ENCODE peak calls at places on chromosomes 6 and 20, in ten cellular contexts. B is IMR-90, T is ovary, G is tibial nerve, H is A549, C is right lobe of liver, K is body of pancreas, E is Peyer's patch, W is spleen, N is heart left ventricle. U is an unnamed sample. For H3K4me1, the result is how much of the 10 kb centered on the place peaks cover.

GRCh38 chr6:150008588-150008987 is 16.7 kb downstream of the RAET1L start:
- DNase-seq in B (no peak), T (no peak), G (no peak), H (no peak), C (no peak), K (no peak), E (no peak), W (peak), N (no peak), U (peak)

GRCh38 chr20:872855-873520 is 39.5 kb downstream of the FAM110A start:
- DNase-seq in B (no peak), T (no peak), G (no peak), H (no peak), C (no peak), K (no peak), E (no peak), W (peak), N (no peak), U (no peak)

GRCh38 chr6:156977527-156978291 is 200.5 kb downstream of the ARID1B start:
- DNase-seq in B (peak), T (no peak), G (peak), H (no peak), C (no peak), K (peak), E (no peak), W (no peak), N (no peak), U (no peak)

GRCh38 chr6:82006027-82006738 is 241.4 kb downstream of the IBTK start:
- DNase-seq in B (peak), T (peak), G (no peak), H (peak), C (no peak), K (peak), E (no peak), W (no peak), N (no peak), U (no peak)

GRCh38 chr20:1805816-1806215 is 89.4 kb upstream of the SIRPA start:
- DNase-seq in B (no peak), T (no peak), G (no peak), H (no peak), C (no peak), K (no peak), E (no peak), W (no peak), N (no peak), U (no peak)

GRCh38 chr6:158517581-158517980 is 42.3 kb upstream of the TMEM181 start:
- DNase-seq in B (no peak), T (no peak), G (no peak), H (no peak), C (no peak), K (no peak), E (no peak), W (no peak), N (no peak), U (no peak)

GRCh38 chr20:1227121-1227582 is 1.3 kb downstream of the RAD21L1 start:
- DNase-seq in B (no peak), T (no peak), G (no peak), H (no peak), C (no peak), K (no peak), E (no peak), W (no peak), N (no peak), U (no peak)

GRCh38 chr6:31128093-31128676 is 7.9 kb upstream of the CDSN start:
- DNase-seq in B (peak), T (peak), G (peak), H (peak), C (peak), K (peak), E (peak), W (peak), N (peak), U (no peak)

GRCh38 chr6:157520986-157521664 is 140.1 kb downstream of the ZDHHC14 start:
- DNase-seq in B (no peak), T (no peak), G (no peak), H (no peak), C (no peak), K (no peak), E (no peak), W (no peak), N (no peak), U (no peak)

GRCh38 chr20:21387528-21387927 is 9.8 kb downstream of the NKX2-4 start:
- DNase-seq in B (no peak), T (no peak), G (no peak), H (no peak), C (no peak), K (no peak), E (no peak), W (no peak), N (no peak), U (no peak)

GRCh38 chr6:46490425-46491200 is 636 bp downstream of the RCAN2 start:
- DNase-seq in B (no peak), T (peak), G (no peak), H (no peak), C (peak), K (peak), E (peak), W (peak), N (peak), U (peak)

GRCh38 chr20:33450867-33451266 is 7.3 kb upstream of the SNTA1 start:
- DNase-seq in B (peak), T (no peak), G (no peak), H (peak), C (peak), K (no peak), E (no peak), W (no peak), N (no peak), U (no peak)

GRCh38 chr6:43763812-43764522 is 6.0 kb upstream of the VEGFA start:
- DNase-seq in B (no peak), T (no peak), G (no peak), H (no peak), C (no peak), K (peak), E (no peak), W (no peak), N (no peak), U (no peak)

GRCh38 chr6:136792945-136793289 is 640 bp upstream of the MAP3K5 start:
- DNase-seq in B (peak), T (peak), G (peak), H (peak), C (peak), K (peak), E (peak), W (peak), N (peak), U (peak)

GRCh38 chr20:10523438-10523837 is 88.3 kb downstream of the SLX4IP start:
- DNase-seq in B (no peak), T (no peak), G (no peak), H (no peak), C (no peak), K (no peak), E (no peak), W (no peak), N (no peak), U (no peak)

GRCh38 chr6:6368040-6368683 is 47.7 kb upstream of the F13A1 start:
- DNase-seq in B (no peak), T (no peak), G (no peak), H (no peak), C (no peak), K (no peak), E (no peak), W (no peak), N (no peak), U (no peak)

GRCh38 chr20:40477805-40478204 is 211.2 kb downstream of the MAFB start:
- DNase-seq in B (no peak), T (no peak), G (no peak), H (no peak), C (no peak), K (no peak), E (no peak), W (no peak), N (no peak), U (no peak)

GRCh38 chr6:111565316-111566221 is 40.1 kb downstream of the TRAF3IP2 start:
- DNase-seq in B (no peak), T (no peak), G (no peak), H (peak), C (no peak), K (peak), E (no peak), W (no peak), N (no peak), U (no peak)

GRCh38 chr6:146857180-146857959 is 258.6 kb downstream of the ADGB start:
- DNase-seq in B (peak), T (peak), G (peak), H (peak), C (peak), K (peak), E (peak), W (peak), N (peak), U (peak)

GRCh38 chr20:49824206-49824605 is 11.6 kb downstream of the SLC9A8 start:
- DNase-seq in B (peak), T (no peak), G (no peak), H (no peak), C (no peak), K (no peak), E (no peak), W (no peak), N (no peak), U (no peak)

GRCh38 chr6:217048-217659 is 75.1 kb upstream of the DUSP22 start:
- DNase-seq in B (no peak), T (no peak), G (peak), H (peak), C (no peak), K (no peak), E (no peak), W (no peak), N (no peak), U (no peak)

GRCh38 chr6:15132854-15133670 is 112.8 kb upstream of the JARID2 start:
- DNase-seq in B (peak), T (no peak), G (no peak), H (peak), C (no peak), K (no peak), E (no peak), W (no peak), N (no peak), U (no peak)

GRCh38 chr20:25623225-25623735 is 534 bp downstream of the NANP start:
- DNase-seq in B (peak), T (peak), G (peak), H (peak), C (peak), K (peak), E (no peak), W (peak), N (peak), U (peak)

GRCh38 chr6:37486440-37486839 is 13.3 kb downstream of the CCDC167 start:
- DNase-seq in B (no peak), T (no peak), G (no peak), H (no peak), C (no peak), K (no peak), E (no peak), W (no peak), N (no peak), U (no peak)

GRCh38 chr20:35013421-35014411 is 58.0 kb downstream of the MYH7B start:
- DNase-seq in B (no peak), T (no peak), G (no peak), H (no peak), C (no peak), K (no peak), E (peak), W (no peak), N (no peak), U (no peak)

GRCh38 chr6:48714286-48715049 is 603.5 kb upstream of the PTCHD4 start:
- DNase-seq in B (no peak), T (no peak), G (no peak), H (no peak), C (no peak), K (no peak), E (no peak), W (no peak), N (no peak), U (no peak)

GRCh38 chr6:7532232-7532631 is 9.2 kb upstream of the DSP start:
- DNase-seq in B (no peak), T (no peak), G (no peak), H (no peak), C (no peak), K (peak), E (no peak), W (no peak), N (no peak), U (no peak)

GRCh38 chr6:104705095-104705707 is 154.5 kb downstream of the HACE1 start:
- DNase-seq in B (peak), T (no peak), G (no peak), H (no peak), C (no peak), K (no peak), E (no peak), W (no peak), N (peak), U (no peak)

GRCh38 chr20:33291830-33292355 is 8.9 kb downstream of the BPIFB1 start:
- DNase-seq in B (no peak), T (no peak), G (peak), H (peak), C (peak), K (peak), E (no peak), W (peak), N (peak), U (no peak)

GRCh38 chr6:163716690-163717089 is 302.2 kb downstream of the QKI start:
- DNase-seq in B (no peak), T (no peak), G (no peak), H (no peak), C (no peak), K (no peak), E (no peak), W (peak), N (no peak), U (no peak)

GRCh38 chr20:965956-966355 is 36.2 kb downstream of the RSPO4 start:
- DNase-seq in B (no peak), T (no peak), G (no peak), H (no peak), C (no peak), K (no peak), E (no peak), W (no peak), N (no peak), U (no peak)

GRCh38 chr20:32109392-32110172 is at the start of gene TM9SF4:
- DNase-seq in B (peak), T (peak), G (peak), H (peak), C (peak), K (peak), E (peak), W (peak), N (peak), U (peak)
- TF ChIP-seq POLR2A in B (peak), T (peak), G (peak), H (peak), C (peak), K (peak), E (peak), W (peak), N (no peak), U (peak)

DNA sequence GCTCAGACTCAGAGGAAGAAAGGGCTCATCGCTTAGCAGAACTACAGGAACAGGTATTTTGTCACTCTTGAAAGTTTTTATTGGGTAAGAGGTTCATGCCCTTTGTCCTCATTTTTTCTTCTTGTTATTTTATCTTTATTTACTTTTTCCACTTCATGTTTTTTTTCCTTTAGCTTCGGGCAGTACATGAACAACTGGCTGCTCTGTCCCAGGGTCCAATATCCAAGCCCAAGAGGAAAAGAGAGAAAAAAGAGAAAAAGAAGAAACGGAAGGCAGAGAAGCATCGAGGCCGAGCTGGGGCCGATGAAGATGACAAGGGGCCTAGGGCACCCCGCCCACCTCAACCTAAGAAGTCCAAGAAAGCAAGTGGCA is 9.5 kb downstream of the BRD2 start:
- DNase-seq in B (no peak), T (no peak), G (no peak), H (no peak), C (no peak), K (no peak), E (no peak), W (no peak), N (no peak), U (no peak)
- H3K27ac ChIP-seq in B (no peak), T (no peak), G (no peak), H (no peak), C (no peak), K (no peak), E (no peak), W (peak), N (no peak), U (no peak)

GRCh38 chr20:8144282-8145245 is 12.5 kb downstream of the PLCB1 start:
- DNase-seq in B (peak), T (no peak), G (no peak), H (no peak), C (peak), K (no peak), E (no peak), W (no peak), N (no peak), U (no peak)
- H3K4me1 ChIP-seq in B (under half), T (under half), G (under half), H (under half), C (under half), K (under half), E (under half), W (under half), N (under half), U (under half)

DNA sequence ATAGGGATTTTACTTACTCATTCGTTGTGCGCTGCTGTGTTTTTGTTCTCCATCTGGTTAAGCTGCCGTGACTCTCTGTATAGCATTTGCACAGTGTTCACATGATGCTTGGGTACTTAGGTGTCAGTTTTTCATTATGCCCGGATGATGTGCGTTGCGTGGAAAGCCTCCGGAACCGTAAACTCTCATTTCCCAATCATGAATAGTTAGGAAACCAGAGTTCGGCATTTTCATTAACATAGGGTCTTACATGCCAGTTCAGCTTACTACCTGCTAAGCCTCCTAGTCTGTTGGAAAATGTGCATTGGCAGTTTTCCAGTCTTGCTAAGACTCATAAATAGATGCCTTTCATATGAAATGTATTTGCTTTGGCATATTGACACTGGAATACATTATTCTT is 483.4 kb upstream of the FLRT3 start:
- DNase-seq in B (no peak), T (no peak), G (no peak), H (peak), C (no peak), K (no peak), E (no peak), W (no peak), N (no peak), U (no peak)
- TF ChIP-seq POLR2A in B (no peak), T (no peak), G (no peak), H (no peak), C (no peak), K (no peak), E (no peak), W (no peak), N (no peak), U (no peak)

GRCh38 chr6:25302156-25302555 is 23.0 kb downstream of the CARMIL1 start:
- DNase-seq in B (no peak), T (no peak), G (no peak), H (no peak), C (no peak), K (no peak), E (no peak), W (no peak), N (no peak), U (no peak)

GRCh38 chr6:25306379-25306778 is 27.2 kb downstream of the CARMIL1 start:
- DNase-seq in B (no peak), T (no peak), G (no peak), H (no peak), C (no peak), K (no peak), E (no peak), W (no peak), N (no peak), U (no peak)

GRCh38 chr6:25303234-25303633 is 24.1 kb downstream of the CARMIL1 start:
- DNase-seq in B (no peak), T (no peak), G (no peak), H (no peak), C (no peak), K (no peak), E (no peak), W (no peak), N (no peak), U (no peak)

GRCh38 chr6:25301358-25301757 is 22.2 kb downstream of the CARMIL1 start:
- DNase-seq in B (no peak), T (no peak), G (no peak), H (no peak), C (no peak), K (no peak), E (no peak), W (no peak), N (no peak), U (no peak)

DNA sequence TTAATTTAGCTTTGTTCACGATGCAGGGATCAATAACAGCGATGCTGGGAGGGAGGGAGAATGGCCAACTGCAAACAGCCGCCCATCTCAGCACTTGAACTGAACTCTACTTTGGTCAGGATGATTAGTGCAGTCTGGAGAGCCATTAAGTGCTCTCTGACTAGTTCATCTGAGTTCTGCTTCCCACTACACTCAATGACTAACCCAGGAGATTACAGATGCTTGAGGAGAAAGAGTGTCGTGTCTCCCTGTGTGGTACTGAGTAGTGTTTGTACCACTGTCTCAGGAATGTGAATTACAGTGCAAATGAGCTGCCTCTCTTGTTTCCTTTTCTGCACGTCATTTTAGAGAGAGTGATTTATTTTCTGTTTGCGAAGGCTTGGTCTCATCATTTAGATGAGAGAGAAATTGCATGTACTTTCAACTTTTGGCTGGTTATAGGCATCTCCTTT is 23.5 kb downstream of the CARMIL1 start:
- DNase-seq in B (peak), T (no peak), G (no peak), H (peak), C (no peak), K (no peak), E (no peak), W (no peak), N (no peak), U (no peak)
- H3K27ac ChIP-seq in B (peak), T (peak), G (peak), H (peak), C (no peak), K (no peak), E (no peak), W (peak), N (peak), U (no peak)